ENCODE peak calls at places on chromosomes 11 and 22, in ten cellular contexts. One of them, this sample, is unnamed.
A peak's percentile ranks its signal among the peaks of the same experiment; 100 is the strongest.

GRCh38 chr22:44465563-44465962 is 32.5 kb downstream of the RTL6 start:
- DNase-seq in WERI-Rb-1: no peak
- DNase-seq in Peyer's patch: no peak
- DNase-seq in mesendoderm: no peak
- DNase-seq in right atrium auricular region: no peak
- DNase-seq in mesenchymal stem cell: no peak
- DNase-seq in CD8-positive, alpha-beta memory T cell: no peak
- DNase-seq in RWPE1: no peak
- DNase-seq in transverse colon: no peak
- DNase-seq in thoracic aorta: no peak
- DNase-seq in this sample: no peak

GRCh38 chr11:126334665-126335462 is 20.6 kb upstream of the ST3GAL4 start:
- DNase-seq in WERI-Rb-1: no peak
- DNase-seq in Peyer's patch: peak; percentile 30
- DNase-seq in mesendoderm: no peak
- DNase-seq in right atrium auricular region: no peak
- DNase-seq in mesenchymal stem cell: peak; percentile 88
- DNase-seq in CD8-positive, alpha-beta memory T cell: no peak
- DNase-seq in RWPE1: no peak
- DNase-seq in transverse colon: no peak
- DNase-seq in thoracic aorta: no peak
- DNase-seq in this sample: no peak

GRCh38 chr22:29626497-29627195 is 23.2 kb downstream of the NF2 start:
- DNase-seq in WERI-Rb-1: no peak
- DNase-seq in Peyer's patch: no peak
- DNase-seq in mesendoderm: no peak
- DNase-seq in right atrium auricular region: no peak
- DNase-seq in mesenchymal stem cell: peak; percentile 64
- DNase-seq in CD8-positive, alpha-beta memory T cell: no peak
- DNase-seq in RWPE1: peak; percentile 42
- DNase-seq in transverse colon: no peak
- DNase-seq in thoracic aorta: no peak
- DNase-seq in this sample: no peak

GRCh38 chr22:49205401-49205800 is 622.3 kb downstream of the BRD1 start:
- DNase-seq in WERI-Rb-1: no peak
- DNase-seq in Peyer's patch: peak; percentile 24
- DNase-seq in mesendoderm: no peak
- DNase-seq in right atrium auricular region: peak; percentile 16
- DNase-seq in mesenchymal stem cell: no peak
- DNase-seq in CD8-positive, alpha-beta memory T cell: no peak
- DNase-seq in RWPE1: no peak
- DNase-seq in transverse colon: no peak
- DNase-seq in thoracic aorta: no peak
- DNase-seq in this sample: no peak

GRCh38 chr22:48535868-48536690 is 1291.6 kb downstream of the BRD1 start:
- DNase-seq in WERI-Rb-1: no peak
- DNase-seq in Peyer's patch: no peak
- DNase-seq in mesendoderm: no peak
- DNase-seq in right atrium auricular region: no peak
- DNase-seq in mesenchymal stem cell: no peak
- DNase-seq in CD8-positive, alpha-beta memory T cell: no peak
- DNase-seq in RWPE1: no peak
- DNase-seq in transverse colon: no peak
- DNase-seq in thoracic aorta: no peak
- DNase-seq in this sample: no peak

GRCh38 chr22:43976861-43977795 is 21.9 kb downstream of the SAMM50 start:
- DNase-seq in WERI-Rb-1: no peak
- DNase-seq in Peyer's patch: no peak
- DNase-seq in mesendoderm: no peak
- DNase-seq in right atrium auricular region: no peak
- DNase-seq in mesenchymal stem cell: no peak
- DNase-seq in CD8-positive, alpha-beta memory T cell: no peak
- DNase-seq in RWPE1: no peak
- DNase-seq in transverse colon: no peak
- DNase-seq in thoracic aorta: no peak
- DNase-seq in this sample: no peak

GRCh38 chr22:39313258-39314001 is 6.0 kb downstream of the RPL3 start:
- DNase-seq in WERI-Rb-1: no peak
- DNase-seq in Peyer's patch: no peak
- DNase-seq in mesendoderm: no peak
- DNase-seq in right atrium auricular region: no peak
- DNase-seq in mesenchymal stem cell: no peak
- DNase-seq in CD8-positive, alpha-beta memory T cell: no peak
- DNase-seq in RWPE1: no peak
- DNase-seq in transverse colon: no peak
- DNase-seq in thoracic aorta: no peak
- DNase-seq in this sample: no peak

GRCh38 chr11:65981101-65981740 is 19.7 kb downstream of the SART1 start:
- DNase-seq in WERI-Rb-1: no peak
- DNase-seq in Peyer's patch: no peak
- DNase-seq in mesendoderm: no peak
- DNase-seq in right atrium auricular region: no peak
- DNase-seq in mesenchymal stem cell: no peak
- DNase-seq in CD8-positive, alpha-beta memory T cell: no peak
- DNase-seq in RWPE1: no peak
- DNase-seq in transverse colon: no peak
- DNase-seq in thoracic aorta: no peak
- DNase-seq in this sample: no peak

GRCh38 chr11:62556102-62556871 is 9.7 kb upstream of the AHNAK start:
- DNase-seq in WERI-Rb-1: peak; percentile 78
- DNase-seq in Peyer's patch: peak; percentile 95
- DNase-seq in mesendoderm: peak; percentile 96
- DNase-seq in right atrium auricular region: peak; percentile 97
- DNase-seq in mesenchymal stem cell: peak; percentile 98
- DNase-seq in CD8-positive, alpha-beta memory T cell: peak; percentile 83
- DNase-seq in RWPE1: peak; percentile 99
- DNase-seq in transverse colon: peak; percentile 90
- DNase-seq in thoracic aorta: peak; percentile 88
- DNase-seq in this sample: peak; percentile 79

GRCh38 chr11:44611687-44612437 is 46.4 kb downstream of the CD82 start:
- DNase-seq in WERI-Rb-1: no peak
- DNase-seq in Peyer's patch: peak; percentile 90
- DNase-seq in mesendoderm: peak; percentile 33
- DNase-seq in right atrium auricular region: no peak
- DNase-seq in mesenchymal stem cell: no peak
- DNase-seq in CD8-positive, alpha-beta memory T cell: peak; percentile 61
- DNase-seq in RWPE1: no peak
- DNase-seq in transverse colon: peak; percentile 26
- DNase-seq in thoracic aorta: no peak
- DNase-seq in this sample: no peak

GRCh38 chr22:48089601-48090331 is 1327.3 kb downstream of the TBC1D22A start:
- DNase-seq in WERI-Rb-1: no peak
- DNase-seq in Peyer's patch: peak; percentile 35
- DNase-seq in mesendoderm: no peak
- DNase-seq in right atrium auricular region: peak; percentile 66
- DNase-seq in mesenchymal stem cell: no peak
- DNase-seq in CD8-positive, alpha-beta memory T cell: no peak
- DNase-seq in RWPE1: no peak
- DNase-seq in transverse colon: no peak
- DNase-seq in thoracic aorta: no peak
- DNase-seq in this sample: no peak

GRCh38 chr22:20862540-20862939 is 3.7 kb downstream of the SNAP29 start:
- DNase-seq in WERI-Rb-1: no peak
- DNase-seq in Peyer's patch: no peak
- DNase-seq in mesendoderm: no peak
- DNase-seq in right atrium auricular region: no peak
- DNase-seq in mesenchymal stem cell: no peak
- DNase-seq in CD8-positive, alpha-beta memory T cell: no peak
- DNase-seq in RWPE1: no peak
- DNase-seq in transverse colon: no peak
- DNase-seq in thoracic aorta: no peak
- DNase-seq in this sample: no peak
- H3K27ac ChIP-seq in WERI-Rb-1: no peak overlapping the region
- H3K27ac ChIP-seq in Peyer's patch: no peak overlapping the region
- H3K27ac ChIP-seq in mesendoderm: no peak overlapping the region
- H3K27ac ChIP-seq in right atrium auricular region: no peak overlapping the region
- H3K27ac ChIP-seq in mesenchymal stem cell: no peak overlapping the region
- H3K27ac ChIP-seq in CD8-positive, alpha-beta memory T cell: no peak overlapping the region
- H3K27ac ChIP-seq in RWPE1: no peak overlapping the region
- H3K27ac ChIP-seq in transverse colon: no peak overlapping the region
- H3K27ac ChIP-seq in thoracic aorta: no peak overlapping the region
- H3K27ac ChIP-seq in this sample: no peak overlapping the region

DNA sequence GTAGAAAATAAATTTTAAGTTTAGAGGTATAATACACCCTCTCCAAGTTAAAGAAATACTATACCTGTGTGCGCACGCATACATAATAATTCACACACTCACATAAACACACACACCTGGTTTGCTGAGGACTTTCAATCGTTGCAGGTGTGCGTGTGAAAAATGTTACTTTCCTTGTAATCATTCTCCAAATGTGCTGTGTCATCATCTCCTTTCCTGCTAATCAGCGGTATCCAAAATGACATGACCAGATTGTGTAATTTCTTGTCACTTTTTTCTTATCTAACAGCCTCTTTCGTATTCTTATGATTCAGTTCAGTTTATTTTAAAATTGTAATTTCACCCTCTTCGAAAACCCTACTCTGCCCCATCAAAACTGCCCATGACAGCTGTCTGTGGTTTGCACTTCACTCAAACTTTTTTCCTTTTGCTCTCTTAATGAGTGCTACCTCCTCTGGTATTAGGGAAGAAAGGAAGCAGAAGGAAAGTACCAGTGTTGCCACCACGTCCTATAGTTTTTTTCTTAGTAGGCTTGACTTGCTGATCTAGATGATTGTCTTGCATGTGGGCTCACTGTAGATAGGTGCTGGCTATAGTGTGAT is 651.2 kb downstream of the CNTN5 start:
- DNase-seq in WERI-Rb-1: no peak
- DNase-seq in Peyer's patch: no peak
- DNase-seq in mesendoderm: no peak
- DNase-seq in right atrium auricular region: no peak
- DNase-seq in mesenchymal stem cell: no peak
- DNase-seq in CD8-positive, alpha-beta memory T cell: no peak
- DNase-seq in RWPE1: no peak
- DNase-seq in transverse colon: no peak
- DNase-seq in thoracic aorta: no peak
- DNase-seq in this sample: no peak
- H3K27ac ChIP-seq in WERI-Rb-1: no peak overlapping the region
- H3K27ac ChIP-seq in Peyer's patch: no peak overlapping the region
- H3K27ac ChIP-seq in mesendoderm: no peak overlapping the region
- H3K27ac ChIP-seq in right atrium auricular region: no peak overlapping the region
- H3K27ac ChIP-seq in mesenchymal stem cell: no peak overlapping the region
- H3K27ac ChIP-seq in CD8-positive, alpha-beta memory T cell: no peak overlapping the region
- H3K27ac ChIP-seq in RWPE1: no peak overlapping the region
- H3K27ac ChIP-seq in transverse colon: no peak overlapping the region
- H3K27ac ChIP-seq in thoracic aorta: no peak overlapping the region
- H3K27ac ChIP-seq in this sample: no peak overlapping the region

GRCh38 chr11:47943721-47944554 is 36.4 kb upstream of the PTPRJ start:
- DNase-seq in WERI-Rb-1: no peak
- DNase-seq in Peyer's patch: no peak
- DNase-seq in mesendoderm: peak; percentile 91
- DNase-seq in right atrium auricular region: no peak
- DNase-seq in mesenchymal stem cell: no peak
- DNase-seq in CD8-positive, alpha-beta memory T cell: no peak
- DNase-seq in RWPE1: no peak
- DNase-seq in transverse colon: no peak
- DNase-seq in thoracic aorta: no peak
- DNase-seq in this sample: no peak

GRCh38 chr11:47944555-47945128 is 35.7 kb upstream of the PTPRJ start:
- DNase-seq in WERI-Rb-1: no peak
- DNase-seq in Peyer's patch: no peak
- DNase-seq in mesendoderm: no peak
- DNase-seq in right atrium auricular region: no peak
- DNase-seq in mesenchymal stem cell: no peak
- DNase-seq in CD8-positive, alpha-beta memory T cell: no peak
- DNase-seq in RWPE1: no peak
- DNase-seq in transverse colon: no peak
- DNase-seq in thoracic aorta: no peak
- DNase-seq in this sample: no peak

GRCh38 chr11:47941907-47942558 is 38.3 kb upstream of the PTPRJ start:
- DNase-seq in WERI-Rb-1: no peak
- DNase-seq in Peyer's patch: no peak
- DNase-seq in mesendoderm: peak; percentile 68
- DNase-seq in right atrium auricular region: no peak
- DNase-seq in mesenchymal stem cell: no peak
- DNase-seq in CD8-positive, alpha-beta memory T cell: no peak
- DNase-seq in RWPE1: no peak
- DNase-seq in transverse colon: no peak
- DNase-seq in thoracic aorta: no peak
- DNase-seq in this sample: no peak

GRCh38 chr11:47938791-47939560 is 41.4 kb upstream of the PTPRJ start:
- DNase-seq in WERI-Rb-1: no peak
- DNase-seq in Peyer's patch: no peak
- DNase-seq in mesendoderm: no peak
- DNase-seq in right atrium auricular region: no peak
- DNase-seq in mesenchymal stem cell: no peak
- DNase-seq in CD8-positive, alpha-beta memory T cell: no peak
- DNase-seq in RWPE1: no peak
- DNase-seq in transverse colon: no peak
- DNase-seq in thoracic aorta: no peak
- DNase-seq in this sample: no peak
- H3K27ac ChIP-seq in WERI-Rb-1: no peak overlapping the region
- H3K27ac ChIP-seq in Peyer's patch: no peak overlapping the region
- H3K27ac ChIP-seq in mesendoderm: no peak overlapping the region
- H3K27ac ChIP-seq in right atrium auricular region: no peak overlapping the region
- H3K27ac ChIP-seq in mesenchymal stem cell: no peak overlapping the region
- H3K27ac ChIP-seq in CD8-positive, alpha-beta memory T cell: no peak overlapping the region
- H3K27ac ChIP-seq in RWPE1: no peak overlapping the region
- H3K27ac ChIP-seq in transverse colon: no peak overlapping the region
- H3K27ac ChIP-seq in thoracic aorta: no peak overlapping the region
- H3K27ac ChIP-seq in this sample: no peak overlapping the region

GRCh38 chr11:133860151-133860550 is 14.8 kb upstream of the SPATA19 start:
- DNase-seq in WERI-Rb-1: no peak
- DNase-seq in Peyer's patch: no peak
- DNase-seq in mesendoderm: no peak
- DNase-seq in right atrium auricular region: no peak
- DNase-seq in mesenchymal stem cell: no peak
- DNase-seq in CD8-positive, alpha-beta memory T cell: no peak
- DNase-seq in RWPE1: no peak
- DNase-seq in transverse colon: no peak
- DNase-seq in thoracic aorta: no peak
- DNase-seq in this sample: no peak

GRCh38 chr11:133864756-133865155 is 19.4 kb upstream of the SPATA19 start:
- DNase-seq in WERI-Rb-1: no peak
- DNase-seq in Peyer's patch: no peak
- DNase-seq in mesendoderm: no peak
- DNase-seq in right atrium auricular region: no peak
- DNase-seq in mesenchymal stem cell: no peak
- DNase-seq in CD8-positive, alpha-beta memory T cell: no peak
- DNase-seq in RWPE1: no peak
- DNase-seq in transverse colon: no peak
- DNase-seq in thoracic aorta: no peak
- DNase-seq in this sample: no peak

DNA sequence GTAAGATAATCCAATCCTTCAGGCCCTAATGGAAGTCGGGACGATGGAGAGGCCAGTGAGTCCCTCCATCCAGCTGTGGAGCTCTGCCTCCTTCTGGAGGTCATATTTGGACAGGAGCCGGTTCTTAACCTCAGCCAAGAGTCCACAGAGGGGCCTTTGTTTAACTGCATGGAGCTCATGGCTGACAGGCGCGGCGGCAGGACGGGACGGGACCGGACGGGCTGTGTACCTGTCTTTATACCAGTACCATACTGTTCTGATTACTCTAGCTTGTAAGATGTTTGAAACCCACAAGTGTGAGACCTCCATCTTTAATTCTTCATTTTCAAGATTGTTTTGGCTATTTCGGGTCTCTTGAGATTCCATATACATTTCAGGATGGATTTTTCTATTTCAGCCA is 20.2 kb upstream of the SPATA19 start:
- DNase-seq in WERI-Rb-1: no peak
- DNase-seq in Peyer's patch: no peak
- DNase-seq in mesendoderm: no peak
- DNase-seq in right atrium auricular region: no peak
- DNase-seq in mesenchymal stem cell: no peak
- DNase-seq in CD8-positive, alpha-beta memory T cell: no peak
- DNase-seq in RWPE1: no peak
- DNase-seq in transverse colon: no peak
- DNase-seq in thoracic aorta: no peak
- DNase-seq in this sample: no peak
- H3K27ac ChIP-seq in WERI-Rb-1: no peak overlapping the region
- H3K27ac ChIP-seq in Peyer's patch: no peak overlapping the region
- H3K27ac ChIP-seq in mesendoderm: no peak overlapping the region
- H3K27ac ChIP-seq in right atrium auricular region: no peak overlapping the region
- H3K27ac ChIP-seq in mesenchymal stem cell: no peak overlapping the region
- H3K27ac ChIP-seq in CD8-positive, alpha-beta memory T cell: no peak overlapping the region
- H3K27ac ChIP-seq in RWPE1: no peak overlapping the region
- H3K27ac ChIP-seq in transverse colon: no peak overlapping the region
- H3K27ac ChIP-seq in thoracic aorta: no peak overlapping the region
- H3K27ac ChIP-seq in this sample: no peak overlapping the region

This sample was measured in epithelial cell of prostate.